ENCODE peak calls at places on chromosomes 12 and 14, in nine cellular contexts. U is EL; M is AG08396; I is stimulated activated CD4-positive, alpha-beta T cell treated with anti-CD3 and anti-CD28 coated beads, Interleukin-2, amount 100 ng/mL, for 48 hours; D is sciatic nerve; B is Calu3; G is MCF 10A; R is stimulated activated CD8-positive, alpha-beta memory T cell treated with anti-CD3 and anti-CD28 coated beads, Interleukin-2, amount 100 ng/mL, for 1 hour; W is Peyer's patch. X is an unnamed sample.

GRCh38 chr12:80268924-80269749 is 169.8 kb downstream of the OTOGL start:
- DNase-seq in G (peak), M (peak), R (no peak), D (no peak), U (peak), W (no peak), I (no peak), B (no peak), X (no peak)

GRCh38 chr12:66848967-66849366 is 170.1 kb upstream of the GRIP1 start:
- DNase-seq in M (no peak), G (peak), W (no peak), R (no peak), B (no peak), I (no peak), D (no peak), U (no peak), X (no peak)

GRCh38 chr14:94123868-94124267 is 5.5 kb downstream of the IFI27L2 start:
- DNase-seq in U (no peak), I (no peak), R (no peak), G (no peak), B (no peak), M (no peak), D (no peak), W (no peak), X (no peak)

GRCh38 chr12:110312581-110313360 is 31.7 kb downstream of the ATP2A2 start:
- DNase-seq in I (no peak), B (peak), R (no peak), W (no peak), M (no peak), G (peak), D (no peak), U (peak), X (no peak)

GRCh38 chr12:71475280-71475679 is 35.7 kb downstream of the LGR5 start:
- DNase-seq in U (peak), G (no peak), B (no peak), R (no peak), D (no peak), W (no peak), I (no peak), M (no peak), X (no peak)

GRCh38 chr12:12079291-12079690 is 8.6 kb downstream of the BCL2L14 start:
- DNase-seq in G (no peak), W (no peak), M (no peak), I (no peak), R (no peak), B (no peak), U (peak), D (no peak), X (no peak)

GRCh38 chr12:72057330-72057911 is 118.8 kb downstream of the TPH2 start:
- DNase-seq in D (no peak), B (peak), W (no peak), U (peak), R (no peak), I (no peak), M (no peak), G (peak), X (no peak)

GRCh38 chr12:31117203-31118011 is 43.7 kb downstream of the DDX11 start:
- DNase-seq in W (peak), R (peak), U (peak), M (peak), G (peak), D (no peak), B (peak), I (peak), X (peak)

GRCh38 chr14:70891741-70892140 is 15.5 kb upstream of the PCNX1 start:
- DNase-seq in B (no peak), I (no peak), D (no peak), M (no peak), W (no peak), R (no peak), G (no peak), U (no peak), X (no peak)

GRCh38 chr12:96255077-96255476 is 60.9 kb downstream of the ELK3 start:
- DNase-seq in M (no peak), W (no peak), R (no peak), I (no peak), B (no peak), D (no peak), G (no peak), U (no peak), X (no peak)